ENCODE peak calls at places on chromosomes 5 and 9, in ten cellular contexts. L, V, T, D, N, J, U, F, K and A are unnamed samples. For H3K9me3, the result is how much of the 10 kb centered on the place peaks cover.

GRCh38 chr5:176379881-176380280 is 8.5 kb downstream of the NOP16 start:
- DNase-seq in L (no peak), V (no peak), T (no peak), D (no peak), N (no peak), J (no peak), U (no peak), F (no peak), K (no peak), A (no peak)

GRCh38 chr5:92519717-92520632 is 1061.0 kb downstream of the NR2F1-AS1 start:
- DNase-seq in L (no peak), V (no peak), T (no peak), D (no peak), N (no peak), J (no peak), U (no peak), F (peak), K (no peak), A (no peak)

GRCh38 chr9:74322661-74323314 is 174.3 kb upstream of the RORB start:
- DNase-seq in L (no peak), V (no peak), T (no peak), D (no peak), N (no peak), J (no peak), U (no peak), F (no peak), K (no peak), A (no peak)

GRCh38 chr9:134219721-134220060 is 55.3 kb upstream of the RNU6ATAC start:
- DNase-seq in L (no peak), V (no peak), T (no peak), D (peak), N (no peak), J (no peak), U (no peak), F (no peak), K (peak), A (peak)

GRCh38 chr5:157464518-157465171 is 4.6 kb downstream of the NIPAL4 start:
- DNase-seq in L (no peak), V (peak), T (no peak), D (no peak), N (peak), J (peak), U (peak), F (peak), K (no peak), A (peak)

GRCh38 chr9:95644377-95644776 is 127.6 kb upstream of the PTCH1 start:
- DNase-seq in L (no peak), V (peak), T (no peak), D (no peak), N (no peak), J (no peak), U (no peak), F (peak), K (no peak), A (no peak)

GRCh38 chr5:74392698-74393431 is 247.7 kb downstream of the ENC1 start:
- DNase-seq in L (no peak), V (peak), T (no peak), D (no peak), N (no peak), J (peak), U (no peak), F (peak), K (no peak), A (no peak)

GRCh38 chr5:175116466-175117048 is 327.4 kb downstream of the DRD1 start:
- DNase-seq in L (no peak), V (no peak), T (no peak), D (no peak), N (no peak), J (no peak), U (no peak), F (no peak), K (no peak), A (no peak)

DNA sequence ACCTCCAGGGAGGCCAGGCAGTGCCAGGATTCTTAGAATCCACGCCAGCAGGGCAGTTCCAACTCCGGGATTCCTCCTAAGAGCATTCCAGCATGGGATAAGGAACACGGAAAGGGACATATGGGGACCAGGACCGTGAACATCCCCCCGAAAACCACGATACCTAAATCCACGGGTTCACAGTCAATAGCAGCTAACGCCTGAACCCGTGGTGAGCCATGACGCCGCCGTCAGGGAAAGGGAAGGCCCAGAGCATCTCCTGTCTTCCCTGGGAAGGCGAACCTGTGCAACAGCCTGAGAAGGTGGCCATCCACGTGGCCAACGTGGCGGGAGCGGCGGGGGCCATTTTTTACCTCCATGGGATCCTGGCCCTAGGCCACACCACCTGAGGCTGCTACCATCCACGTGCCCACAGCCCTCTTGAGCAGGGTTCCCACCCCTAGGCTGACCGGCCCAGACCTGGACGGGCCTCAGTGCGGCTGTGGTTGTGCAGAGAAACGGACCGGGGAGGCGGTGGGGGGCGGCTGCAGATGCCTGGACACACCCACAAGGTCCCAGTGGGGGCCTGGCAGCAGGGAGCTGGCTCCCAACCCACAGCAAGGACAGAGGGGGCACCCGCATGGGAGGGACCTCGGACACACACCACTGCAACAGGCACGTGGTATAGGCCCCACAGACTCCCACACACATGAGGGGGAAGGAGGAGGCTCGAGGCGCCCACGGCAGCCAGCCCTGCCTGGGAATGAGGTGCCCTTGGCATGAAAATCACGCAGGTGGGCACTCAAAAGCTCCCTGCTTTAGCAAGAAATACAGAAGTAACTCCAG is 42.8 kb downstream of the SLC12A7 start:
- DNase-seq in L (no peak), V (no peak), T (no peak), D (peak), N (no peak), J (no peak), U (no peak), F (no peak), K (no peak), A (no peak)
- H3K27ac ChIP-seq in L (no peak), V (no peak), T (no peak), D (peak), N (no peak), J (no peak), U (no peak), F (no peak), K (no peak), A (no peak)

GRCh38 chr9:113927277-113927676 is 51.2 kb downstream of the ZNF618 start:
- DNase-seq in L (no peak), V (no peak), T (no peak), D (no peak), N (no peak), J (no peak), U (no peak), F (no peak), K (no peak), A (no peak)
- H3K9me3 ChIP-seq in L (under half), V (under half), T (under half), D (under half), N (under half), J (under half), U (under half), F (under half), K (under half), A (under half)

GRCh38 chr5:141477169-141477568 is 1.4 kb downstream of the PCDHGC3 start:
- DNase-seq in L (no peak), V (peak), T (no peak), D (no peak), N (no peak), J (no peak), U (no peak), F (no peak), K (no peak), A (no peak)

GRCh38 chr5:141478321-141478945 is 2.7 kb downstream of the PCDHGC3 start:
- DNase-seq in L (no peak), V (peak), T (no peak), D (no peak), N (no peak), J (no peak), U (no peak), F (peak), K (peak), A (no peak)

GRCh38 chr5:141479776-141480175 is 4.0 kb downstream of the PCDHGC3 start:
- DNase-seq in L (no peak), V (peak), T (no peak), D (no peak), N (no peak), J (peak), U (no peak), F (peak), K (no peak), A (no peak)

GRCh38 chr5:141476132-141476909 is 555 bp downstream of the PCDHGC3 start:
- DNase-seq in L (no peak), V (peak), T (peak), D (peak), N (peak), J (peak), U (peak), F (peak), K (peak), A (peak)

DNA sequence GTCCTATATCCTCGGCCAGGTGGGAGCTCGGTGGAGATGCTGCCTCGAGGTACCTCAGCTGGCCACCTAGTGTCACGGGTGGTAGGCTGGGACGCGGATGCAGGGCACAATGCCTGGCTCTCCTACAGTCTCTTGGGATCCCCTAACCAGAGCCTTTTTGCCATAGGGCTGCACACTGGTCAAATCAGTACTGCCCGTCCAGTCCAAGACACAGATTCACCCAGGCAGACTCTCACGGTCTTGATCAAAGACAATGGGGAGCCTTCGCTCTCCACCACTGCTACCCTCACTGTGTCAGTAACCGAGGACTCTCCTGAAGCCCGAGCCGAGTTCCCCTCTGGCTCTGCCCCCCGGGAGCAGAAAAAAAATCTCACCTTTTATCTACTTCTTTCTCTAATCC is 2.0 kb downstream of the PCDHGC3 start:
- DNase-seq in L (no peak), V (peak), T (no peak), D (no peak), N (no peak), J (no peak), U (no peak), F (no peak), K (no peak), A (no peak)
- H3K4me3 ChIP-seq in L (no peak), V (peak), T (no peak), D (no peak), N (no peak), J (no peak), U (peak), F (peak), K (peak), A (no peak)

GRCh38 chr5:124910354-124911016 is 164.0 kb upstream of the ZNF608 start:
- DNase-seq in L (no peak), V (no peak), T (no peak), D (no peak), N (no peak), J (no peak), U (no peak), F (no peak), K (no peak), A (no peak)
- H3K27ac ChIP-seq in L (no peak), V (no peak), T (no peak), D (no peak), N (no peak), J (no peak), U (no peak), F (no peak), K (no peak), A (no peak)

GRCh38 chr9:76580832-76581231 is 121.8 kb downstream of the GCNT1 start:
- DNase-seq in L (no peak), V (no peak), T (no peak), D (no peak), N (no peak), J (no peak), U (no peak), F (no peak), K (no peak), A (no peak)
- H3K9me3 ChIP-seq in L (under half), V (under half), T (under half), D (under half), N (under half), J (under half), U (under half), F (under half), K (under half), A (under half)

GRCh38 chr9:110742741-110743371 is 74.3 kb downstream of the MUSK start:
- DNase-seq in L (no peak), V (peak), T (no peak), D (no peak), N (no peak), J (peak), U (peak), F (peak), K (no peak), A (no peak)

GRCh38 chr9:110748251-110748893 is 79.8 kb downstream of the MUSK start:
- DNase-seq in L (no peak), V (no peak), T (no peak), D (no peak), N (peak), J (no peak), U (no peak), F (no peak), K (no peak), A (no peak)

GRCh38 chr9:110744753-110745522 is 76.3 kb downstream of the MUSK start:
- DNase-seq in L (no peak), V (peak), T (peak), D (no peak), N (peak), J (peak), U (peak), F (peak), K (no peak), A (no peak)

GRCh38 chr9:110745656-110746055 is 77.1 kb downstream of the MUSK start:
- DNase-seq in L (no peak), V (peak), T (no peak), D (no peak), N (no peak), J (no peak), U (no peak), F (peak), K (no peak), A (no peak)

DNA sequence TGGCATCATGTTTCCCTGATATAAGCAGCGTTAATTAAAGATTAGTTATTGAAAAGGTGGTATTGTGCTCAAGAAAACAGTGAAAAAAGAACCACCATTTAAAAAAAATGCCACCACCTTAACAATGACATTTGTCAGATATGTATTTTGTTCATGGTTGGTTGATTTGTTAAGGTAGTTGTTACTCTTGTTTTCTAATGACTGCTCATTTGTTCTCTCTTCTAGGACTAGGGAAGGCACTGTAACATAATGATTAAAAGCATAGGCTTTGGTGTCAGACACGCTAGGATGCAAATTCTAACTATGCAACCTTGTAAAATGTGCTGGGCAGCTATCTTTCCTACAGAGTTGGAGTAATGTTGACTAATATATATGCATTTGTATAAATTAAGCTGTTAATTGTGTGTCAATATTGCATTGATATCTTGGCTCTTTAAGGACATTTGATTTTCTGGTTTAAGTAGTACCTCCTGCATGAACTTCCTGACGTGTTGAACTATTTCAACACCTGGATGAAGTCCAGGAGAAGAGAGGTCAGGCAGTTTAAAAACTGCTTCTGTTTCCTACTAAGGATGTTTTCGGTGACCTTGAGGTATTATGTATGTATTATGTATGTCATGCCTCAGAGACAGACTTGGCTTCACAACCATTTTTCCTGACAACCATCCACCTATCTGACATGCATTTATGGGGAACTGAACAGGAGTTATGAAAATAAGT is 77.8 kb downstream of the MUSK start:
- DNase-seq in L (no peak), V (no peak), T (no peak), D (no peak), N (no peak), J (peak), U (no peak), F (no peak), K (no peak), A (no peak)
- H3K4me3 ChIP-seq in L (no peak), V (no peak), T (no peak), D (no peak), N (no peak), J (no peak), U (no peak), F (no peak), K (no peak), A (no peak)

GRCh38 chr5:151093476-151093889 is 12.6 kb upstream of the TNIP1 start:
- DNase-seq in L (no peak), V (peak), T (no peak), D (no peak), N (peak), J (peak), U (no peak), F (peak), K (no peak), A (no peak)
- H3K27ac ChIP-seq in L (peak), V (peak), T (peak), D (peak), N (peak), J (peak), U (peak), F (peak), K (no peak), A (no peak)